ENCODE peak calls at places on chromosomes 16 and 17, in five cellular contexts. One of them, this sample, is unnamed.
A peak's percentile ranks its signal among the peaks of the same experiment; 100 is the strongest.

GRCh38 chr16:89639385-89639784 is 18.1 kb downstream of the CHMP1A start:
- DNase-seq in kidney tubule cell: no peak
- DNase-seq in SK-N-SH: no peak
- DNase-seq in lower lobe of right lung: no peak
- DNase-seq in stimulated activated CD8-positive, alpha-beta memory T cell treated with anti-CD3 and anti-CD28 coated beads, Interleukin-15, amount 100 ng/mL, for 1 hour: no peak
- DNase-seq in this sample: no peak

GRCh38 chr17:7029659-7030058 is 6.2 kb upstream of the SLC16A13 start:
- DNase-seq in kidney tubule cell: no peak
- DNase-seq in SK-N-SH: no peak
- DNase-seq in lower lobe of right lung: no peak
- DNase-seq in stimulated activated CD8-positive, alpha-beta memory T cell treated with anti-CD3 and anti-CD28 coated beads, Interleukin-15, amount 100 ng/mL, for 1 hour: no peak
- DNase-seq in this sample: no peak

GRCh38 chr17:74921045-74921681 is 1.9 kb downstream of the USH1G start:
- DNase-seq in kidney tubule cell: no peak
- DNase-seq in SK-N-SH: no peak
- DNase-seq in lower lobe of right lung: peak; percentile 36
- DNase-seq in stimulated activated CD8-positive, alpha-beta memory T cell treated with anti-CD3 and anti-CD28 coated beads, Interleukin-15, amount 100 ng/mL, for 1 hour: no peak
- DNase-seq in this sample: no peak

GRCh38 chr16:1613728-1614225 is 1.6 kb downstream of the CRAMP1 start:
- DNase-seq in kidney tubule cell: peak; percentile 11
- DNase-seq in SK-N-SH: no peak
- DNase-seq in lower lobe of right lung: no peak
- DNase-seq in stimulated activated CD8-positive, alpha-beta memory T cell treated with anti-CD3 and anti-CD28 coated beads, Interleukin-15, amount 100 ng/mL, for 1 hour: no peak
- DNase-seq in this sample: no peak

GRCh38 chr17:34451313-34451712 is 88.3 kb upstream of the CCL1 start:
- DNase-seq in kidney tubule cell: no peak
- DNase-seq in SK-N-SH: no peak
- DNase-seq in lower lobe of right lung: no peak
- DNase-seq in stimulated activated CD8-positive, alpha-beta memory T cell treated with anti-CD3 and anti-CD28 coated beads, Interleukin-15, amount 100 ng/mL, for 1 hour: no peak
- DNase-seq in this sample: no peak

GRCh38 chr17:32876414-32877163 is at the start of gene MYO1D:
- DNase-seq in kidney tubule cell: peak; percentile 72
- DNase-seq in SK-N-SH: peak; percentile 73
- DNase-seq in lower lobe of right lung: peak; percentile 83
- DNase-seq in stimulated activated CD8-positive, alpha-beta memory T cell treated with anti-CD3 and anti-CD28 coated beads, Interleukin-15, amount 100 ng/mL, for 1 hour: peak; percentile 32
- DNase-seq in this sample: peak; percentile 84

GRCh38 chr16:86751081-86752030 is 173.0 kb downstream of the FOXL1 start:
- DNase-seq in kidney tubule cell: peak; percentile 82
- DNase-seq in SK-N-SH: no peak
- DNase-seq in lower lobe of right lung: no peak
- DNase-seq in stimulated activated CD8-positive, alpha-beta memory T cell treated with anti-CD3 and anti-CD28 coated beads, Interleukin-15, amount 100 ng/mL, for 1 hour: no peak
- DNase-seq in this sample: peak; percentile 36

GRCh38 chr16:84652565-84652964 is 4.3 kb downstream of the KLHL36 start:
- DNase-seq in kidney tubule cell: no peak
- DNase-seq in SK-N-SH: no peak
- DNase-seq in lower lobe of right lung: no peak
- DNase-seq in stimulated activated CD8-positive, alpha-beta memory T cell treated with anti-CD3 and anti-CD28 coated beads, Interleukin-15, amount 100 ng/mL, for 1 hour: no peak
- DNase-seq in this sample: no peak

GRCh38 chr17:81081619-81082176 is 46.7 kb downstream of the BAIAP2 start:
- DNase-seq in kidney tubule cell: no peak
- DNase-seq in SK-N-SH: no peak
- DNase-seq in lower lobe of right lung: no peak
- DNase-seq in stimulated activated CD8-positive, alpha-beta memory T cell treated with anti-CD3 and anti-CD28 coated beads, Interleukin-15, amount 100 ng/mL, for 1 hour: no peak
- DNase-seq in this sample: no peak

GRCh38 chr17:28446716-28447395 is 26.6 kb upstream of the SLC13A2 start:
- DNase-seq in kidney tubule cell: no peak
- DNase-seq in SK-N-SH: no peak
- DNase-seq in lower lobe of right lung: no peak
- DNase-seq in stimulated activated CD8-positive, alpha-beta memory T cell treated with anti-CD3 and anti-CD28 coated beads, Interleukin-15, amount 100 ng/mL, for 1 hour: no peak
- DNase-seq in this sample: no peak

GRCh38 chr16:397736-398332 is 835 bp downstream of the NME4 start:
- DNase-seq in kidney tubule cell: peak; percentile 63
- DNase-seq in SK-N-SH: peak; percentile 81
- DNase-seq in lower lobe of right lung: peak; percentile 78
- DNase-seq in stimulated activated CD8-positive, alpha-beta memory T cell treated with anti-CD3 and anti-CD28 coated beads, Interleukin-15, amount 100 ng/mL, for 1 hour: no peak
- DNase-seq in this sample: peak; percentile 90

GRCh38 chr17:58666858-58667267 is 25.0 kb downstream of the TEX14 start:
- DNase-seq in kidney tubule cell: peak; percentile 25
- DNase-seq in SK-N-SH: no peak
- DNase-seq in lower lobe of right lung: peak; percentile 89
- DNase-seq in stimulated activated CD8-positive, alpha-beta memory T cell treated with anti-CD3 and anti-CD28 coated beads, Interleukin-15, amount 100 ng/mL, for 1 hour: no peak
- DNase-seq in this sample: peak; percentile 94

GRCh38 chr17:40824015-40824832 is 1.8 kb upstream of the KRT10 start:
- DNase-seq in kidney tubule cell: no peak
- DNase-seq in SK-N-SH: no peak
- DNase-seq in lower lobe of right lung: no peak
- DNase-seq in stimulated activated CD8-positive, alpha-beta memory T cell treated with anti-CD3 and anti-CD28 coated beads, Interleukin-15, amount 100 ng/mL, for 1 hour: no peak
- DNase-seq in this sample: no peak